ENCODE peak calls at places on chromosomes 11 and 22, in ten cellular contexts. B, V, E, X, K, O, P, S, L and Y are unnamed samples.

GRCh38 chr22:23192133-23192532 is 11.8 kb downstream of the BCR start:
- DNase-seq in B (no peak), E (no peak), S (no peak), K (no peak), V (no peak), L (no peak), X (no peak), P (no peak), O (no peak), Y (no peak)

GRCh38 chr22:16915711-16916110 is 90.5 kb upstream of the XKR3 start:
- DNase-seq in O (no peak), K (no peak), V (no peak), P (no peak), L (no peak), X (no peak), B (no peak), S (no peak), E (no peak), Y (no peak)

GRCh38 chr11:34654491-34655334 is 33.8 kb downstream of the EHF start:
- DNase-seq in L (no peak), O (no peak), P (peak), E (no peak), V (no peak), S (no peak), B (peak), X (no peak), K (peak), Y (peak)

GRCh38 chr11:129023968-129024676 is 81.5 kb upstream of the TP53AIP1 start:
- DNase-seq in X (no peak), O (no peak), E (no peak), S (peak), K (no peak), P (peak), V (no peak), L (no peak), B (no peak), Y (no peak)

GRCh38 chr11:11966826-11967668 is 41.4 kb downstream of the DKK3 start:
- DNase-seq in E (no peak), L (peak), B (peak), O (peak), V (peak), X (no peak), K (peak), S (peak), P (no peak), Y (no peak)

GRCh38 chr11:118263694-118264567 is at the start of gene MPZL2:
- DNase-seq in X (no peak), B (no peak), P (peak), L (no peak), S (peak), V (peak), K (peak), O (peak), E (no peak), Y (no peak)

GRCh38 chr11:1532606-1533341 is 39.3 kb downstream of the DUSP8 start:
- DNase-seq in P (no peak), O (no peak), L (no peak), V (no peak), X (peak), S (no peak), E (no peak), K (no peak), B (no peak), Y (no peak)

GRCh38 chr11:2178906-2179494 is 7.4 kb upstream of the TH start:
- DNase-seq in E (no peak), L (no peak), P (no peak), V (no peak), K (no peak), X (peak), B (peak), O (no peak), S (no peak), Y (no peak)

GRCh38 chr11:27433742-27434141 is 38.8 kb downstream of the LGR4 start:
- DNase-seq in K (no peak), P (no peak), E (no peak), O (no peak), L (no peak), S (no peak), X (no peak), V (no peak), B (no peak), Y (no peak)

GRCh38 chr11:73308963-73309960 is 1.2 kb downstream of the ARHGEF17 start:
- DNase-seq in V (no peak), E (no peak), X (peak), L (no peak), O (peak), S (peak), K (peak), B (peak), P (peak), Y (peak)

GRCh38 chr11:112715091-112715490 is 246.1 kb upstream of the NCAM1 start:
- DNase-seq in O (no peak), B (no peak), S (no peak), P (no peak), V (no peak), K (no peak), E (no peak), L (no peak), X (no peak), Y (no peak)

GRCh38 chr22:32055069-32055468 is 12.0 kb downstream of the SLC5A1 start:
- DNase-seq in P (no peak), O (no peak), E (no peak), S (no peak), L (no peak), K (no peak), V (no peak), B (no peak), X (no peak), Y (no peak)

GRCh38 chr11:27916541-27917100 is 191.3 kb downstream of the KIF18A start:
- DNase-seq in K (no peak), E (no peak), B (no peak), S (no peak), P (no peak), O (no peak), X (no peak), V (no peak), L (no peak), Y (no peak)

GRCh38 chr22:18000441-18001039 is 23.8 kb downstream of the MICAL3 start:
- DNase-seq in P (no peak), E (no peak), S (peak), O (no peak), K (peak), L (peak), V (peak), B (no peak), X (no peak), Y (no peak)

GRCh38 chr11:65440831-65441499 is 18.4 kb downstream of the NEAT1 start:
- DNase-seq in O (peak), L (no peak), X (no peak), E (no peak), S (no peak), P (peak), V (no peak), B (peak), K (no peak), Y (no peak)

GRCh38 chr11:64259533-64260067 is 8.3 kb downstream of the PLCB3 start:
- DNase-seq in K (no peak), E (no peak), X (no peak), P (no peak), O (no peak), S (no peak), B (no peak), L (no peak), V (no peak), Y (no peak)

GRCh38 chr22:30949934-30950660 is 18.5 kb downstream of the MORC2 start:
- DNase-seq in S (no peak), B (no peak), E (no peak), K (no peak), X (no peak), P (no peak), L (no peak), V (no peak), O (no peak), Y (no peak)

GRCh38 chr11:46247664-46248063 is 29.8 kb upstream of the CREB3L1 start:
- DNase-seq in K (no peak), X (no peak), P (no peak), O (no peak), E (no peak), S (peak), L (no peak), B (peak), V (peak), Y (no peak)

GRCh38 chr22:35754761-35755160 is 37.1 kb downstream of the APOL5 start:
- DNase-seq in V (no peak), B (no peak), E (no peak), O (no peak), L (no peak), K (no peak), S (no peak), P (no peak), X (no peak), Y (no peak)

GRCh38 chr11:120547871-120548681 is 36.5 kb downstream of the GRIK4 start:
- DNase-seq in E (no peak), V (no peak), K (peak), O (peak), X (peak), B (peak), S (peak), P (peak), L (no peak), Y (peak)

GRCh38 chr11:17544181-17544622 is at the start of gene USH1C:
- DNase-seq in P (no peak), E (no peak), V (no peak), B (no peak), K (no peak), L (no peak), S (peak), X (no peak), O (no peak), Y (no peak)

GRCh38 chr22:27827586-27828213 is 26.1 kb upstream of the MN1 start:
- DNase-seq in P (peak), O (peak), B (no peak), V (no peak), S (no peak), X (no peak), K (peak), E (no peak), L (no peak), Y (no peak)

GRCh38 chr11:71447791-71448256 is 369 bp downstream of the DHCR7 start:
- DNase-seq in V (no peak), L (no peak), B (no peak), E (no peak), P (no peak), K (no peak), S (peak), X (no peak), O (no peak), Y (no peak)

GRCh38 chr11:45852712-45853101 is 5.4 kb downstream of the CRY2 start:
- DNase-seq in P (no peak), B (no peak), L (no peak), E (no peak), X (no peak), K (no peak), S (no peak), O (no peak), V (no peak), Y (no peak)

GRCh38 chr11:18836415-18836814 is 44.8 kb upstream of the PTPN5 start:
- DNase-seq in K (no peak), E (no peak), L (no peak), P (no peak), V (no peak), X (no peak), B (no peak), O (no peak), S (peak), Y (no peak)

GRCh38 chr22:39287076-39287743 is 32.2 kb downstream of the RPL3 start:
- DNase-seq in X (no peak), V (no peak), P (no peak), K (no peak), S (no peak), E (no peak), B (peak), O (no peak), L (no peak), Y (no peak)

GRCh38 chr22:46110215-46110614 is 40.1 kb upstream of the PPARA start:
- DNase-seq in X (no peak), L (no peak), E (no peak), O (peak), V (no peak), B (peak), K (no peak), S (no peak), P (no peak), Y (no peak)

GRCh38 chr11:125429174-125429707 is 66.8 kb downstream of the FEZ1 start:
- DNase-seq in B (peak), L (peak), X (peak), P (peak), V (peak), O (no peak), S (peak), E (no peak), K (no peak), Y (no peak)

GRCh38 chr11:639324-639977 is 2.4 kb downstream of the DRD4 start:
- DNase-seq in V (no peak), X (no peak), S (peak), K (no peak), B (no peak), O (no peak), L (no peak), P (no peak), E (no peak), Y (no peak)

GRCh38 chr11:2276999-2277328 is 6.6 kb upstream of the ASCL2 start:
- DNase-seq in P (peak), E (no peak), L (no peak), K (no peak), S (no peak), O (no peak), X (no peak), V (no peak), B (no peak), Y (no peak)

GRCh38 chr11:113907155-113907554 is 2.6 kb downstream of the HTR3B start:
- DNase-seq in B (no peak), P (no peak), E (no peak), S (no peak), X (no peak), V (no peak), K (no peak), O (no peak), L (no peak), Y (no peak)

GRCh38 chr22:29661355-29661754 is 57.9 kb downstream of the NF2 start:
- DNase-seq in V (no peak), P (no peak), O (no peak), X (no peak), K (no peak), S (no peak), E (no peak), L (no peak), B (peak), Y (peak)

GRCh38 chr11:79397252-79397651 is 43.6 kb downstream of the TENM4 start:
- DNase-seq in P (no peak), E (no peak), B (no peak), K (no peak), S (no peak), V (no peak), X (no peak), L (no peak), O (no peak), Y (no peak)

GRCh38 chr11:92916299-92916698 is 53.2 kb upstream of the MTNR1B start:
- DNase-seq in P (no peak), B (no peak), V (no peak), L (no peak), E (no peak), O (no peak), S (no peak), X (no peak), K (no peak), Y (no peak)

GRCh38 chr11:6468712-6469495 is 4.8 kb downstream of the TRIM3 start:
- DNase-seq in X (peak), L (no peak), O (peak), E (no peak), B (peak), V (no peak), P (peak), K (peak), S (peak), Y (peak)
- H3K4me3 ChIP-seq in X (no peak), L (no peak), O (no peak), E (no peak), B (no peak), V (no peak), P (no peak), K (no peak), S (no peak), Y (no peak)

GRCh38 chr11:75312346-75312745 is 39.1 kb downstream of the ARRB1 start:
- DNase-seq in V (no peak), P (no peak), L (no peak), X (no peak), O (no peak), B (no peak), K (no peak), E (no peak), S (no peak), Y (no peak)

GRCh38 chr11:75313457-75314272 is 37.8 kb downstream of the ARRB1 start:
- DNase-seq in P (no peak), L (no peak), X (no peak), E (no peak), K (no peak), B (peak), O (peak), V (no peak), S (peak), Y (peak)

GRCh38 chr11:75314771-75315438 is 36.6 kb downstream of the ARRB1 start:
- DNase-seq in E (no peak), B (no peak), O (no peak), V (no peak), X (no peak), K (no peak), L (no peak), P (no peak), S (no peak), Y (no peak)

GRCh38 chr11:75308986-75309385 is 42.5 kb downstream of the ARRB1 start:
- DNase-seq in K (no peak), O (no peak), V (no peak), S (no peak), P (no peak), L (no peak), B (no peak), X (no peak), E (no peak), Y (no peak)

GRCh38 chr11:75311858-75312288 is 39.6 kb downstream of the ARRB1 start:
- DNase-seq in S (no peak), E (no peak), X (no peak), V (no peak), O (peak), B (peak), L (no peak), K (no peak), P (no peak), Y (no peak)
- H3K4me3 ChIP-seq in S (no peak), E (peak), X (no peak), V (no peak), O (peak), B (peak), L (no peak), K (no peak), P (peak), Y (no peak)

GRCh38 chr11:43561832-43562231 is 118.7 kb upstream of the HSD17B12 start:
- DNase-seq in E (no peak), V (no peak), O (no peak), S (no peak), L (no peak), K (no peak), B (no peak), X (no peak), P (no peak), Y (no peak)
- H3K4me3 ChIP-seq in E (no peak), V (no peak), O (no peak), S (no peak), L (no peak), K (no peak), B (no peak), X (no peak), P (no peak), Y (no peak)

GRCh38 chr11:123132881-123133280 is 62.2 kb downstream of the CLMP start:
- DNase-seq in E (no peak), X (no peak), P (no peak), L (no peak), S (no peak), O (no peak), K (no peak), B (no peak), V (no peak), Y (no peak)

GRCh38 chr11:123139206-123139605 is 55.8 kb downstream of the CLMP start:
- DNase-seq in B (no peak), E (no peak), X (no peak), K (no peak), L (no peak), V (no peak), O (no peak), S (no peak), P (no peak), Y (no peak)

GRCh38 chr11:123135863-123136446 is 59.1 kb downstream of the CLMP start:
- DNase-seq in S (no peak), E (no peak), P (no peak), L (no peak), V (no peak), X (no peak), B (no peak), K (no peak), O (no peak), Y (no peak)

GRCh38 chr11:123143476-123143875 is 51.6 kb downstream of the CLMP start:
- DNase-seq in S (no peak), K (no peak), X (no peak), E (no peak), P (no peak), L (no peak), B (no peak), V (no peak), O (no peak), Y (no peak)

DNA sequence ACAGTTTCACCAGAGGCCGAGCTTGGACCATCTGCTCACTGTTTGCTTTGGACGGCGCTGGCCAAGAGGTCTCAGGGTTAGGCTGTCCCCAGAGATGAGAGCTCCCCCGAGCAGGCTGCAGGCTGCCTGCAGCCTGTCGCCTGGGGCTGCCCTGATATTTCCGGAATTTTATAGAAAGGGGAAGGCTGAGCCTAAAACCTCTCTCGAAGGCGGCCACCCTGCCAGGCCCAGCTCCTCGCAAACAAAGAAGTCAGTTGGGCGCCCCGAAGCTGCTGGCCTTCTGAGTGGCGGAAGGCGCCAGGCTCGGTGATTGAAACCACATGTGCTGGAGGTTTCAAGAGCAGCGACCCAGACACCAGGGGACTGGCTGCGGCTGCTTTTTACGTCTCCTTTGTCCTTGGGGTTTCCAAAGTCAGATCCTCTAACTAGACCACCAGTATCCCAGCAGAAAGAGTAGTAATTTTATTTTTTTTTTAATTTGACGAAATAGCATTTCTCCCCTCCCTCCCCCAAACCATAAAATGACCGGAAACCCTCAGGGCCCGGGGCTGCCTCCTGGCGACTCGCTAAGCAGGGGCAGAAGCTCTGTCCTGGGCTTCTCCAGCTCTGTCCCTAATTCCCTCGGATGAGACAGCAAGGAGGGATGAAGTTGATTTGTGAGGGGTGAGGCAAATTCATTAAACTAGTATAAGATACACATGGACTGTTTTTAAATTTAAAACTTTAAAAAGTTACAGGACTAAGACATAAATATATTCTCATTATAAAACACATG is 57.4 kb downstream of the CLMP start:
- DNase-seq in V (no peak), S (peak), E (no peak), X (peak), P (no peak), L (no peak), O (peak), K (peak), B (peak), Y (peak)
- H3K4me3 ChIP-seq in V (no peak), S (no peak), E (peak), X (no peak), P (peak), L (no peak), O (no peak), K (no peak), B (peak), Y (peak)

GRCh38 chr11:9569588-9570164 is 3.8 kb upstream of the WEE1 start:
- DNase-seq in B (no peak), O (no peak), E (no peak), S (no peak), X (no peak), L (no peak), V (no peak), K (no peak), P (no peak), Y (no peak)
- H3K4me3 ChIP-seq in B (no peak), O (no peak), E (peak), S (no peak), X (no peak), L (no peak), V (no peak), K (no peak), P (peak), Y (no peak)

DNA sequence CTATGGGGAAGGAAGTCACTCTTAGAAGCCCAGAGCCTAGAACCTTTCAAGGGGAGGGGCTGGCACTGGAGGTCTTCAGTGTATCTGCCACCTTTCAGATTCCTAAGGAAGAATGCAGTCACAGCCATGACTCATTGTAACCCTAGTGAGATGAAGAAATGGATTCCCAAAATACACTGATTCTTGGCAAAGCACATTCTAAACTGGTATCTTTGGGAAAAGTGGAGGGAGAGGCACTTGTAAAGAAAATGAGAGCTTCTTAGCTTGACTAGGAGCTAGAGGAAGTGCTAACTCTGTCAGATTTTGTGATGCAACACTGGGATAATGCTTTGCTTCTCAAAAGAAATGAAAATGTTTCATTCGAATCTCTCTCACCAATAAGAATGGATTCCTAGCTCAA is 14.4 kb downstream of the NRIP3 start:
- DNase-seq in K (no peak), V (no peak), B (peak), E (no peak), X (no peak), S (no peak), P (no peak), O (no peak), L (no peak), Y (no peak)
- H3K4me3 ChIP-seq in K (no peak), V (no peak), B (no peak), E (no peak), X (no peak), S (no peak), P (no peak), O (no peak), L (no peak), Y (no peak)